ENCODE peak calls at places on chromosomes 7 and 10, in five cellular contexts. One of them, this sample, is unnamed.

GRCh38 chr10:97796651-97797050 is 24.9 kb upstream of the SFRP5 start:
- DNase-seq in WTC11: no peak
- DNase-seq in BJ: no peak
- DNase-seq in left lung: no peak
- DNase-seq in MM.1S: no peak
- DNase-seq in this sample: no peak

GRCh38 chr10:7107287-7107686 is 303.5 kb downstream of the SFMBT2 start:
- DNase-seq in WTC11: no peak
- DNase-seq in left lung: no peak
- DNase-seq in BJ: peak; percentile 52
- DNase-seq in MM.1S: no peak
- DNase-seq in this sample: peak; percentile 2

GRCh38 chr7:30478349-30479228 is at the start of gene NOD1:
- DNase-seq in MM.1S: peak; percentile 66
- DNase-seq in BJ: no peak
- DNase-seq in left lung: peak; percentile 98
- DNase-seq in WTC11: peak; percentile 76
- DNase-seq in this sample: peak; percentile 82

GRCh38 chr7:71752171-71752935 is 620.4 kb downstream of the GALNT17 start:
- DNase-seq in WTC11: peak; percentile 93
- DNase-seq in MM.1S: peak; percentile 58
- DNase-seq in BJ: no peak
- DNase-seq in left lung: peak; percentile 90
- DNase-seq in this sample: peak; percentile 14

GRCh38 chr10:35986756-35987467 is 344.8 kb upstream of the FZD8 start:
- DNase-seq in BJ: no peak
- DNase-seq in left lung: no peak
- DNase-seq in MM.1S: no peak
- DNase-seq in WTC11: no peak
- DNase-seq in this sample: no peak

GRCh38 chr7:45146531-45147379 is 10.8 kb upstream of the RAMP3 start:
- DNase-seq in left lung: peak; percentile 46
- DNase-seq in MM.1S: no peak
- DNase-seq in WTC11: no peak
- DNase-seq in BJ: no peak
- DNase-seq in this sample: no peak

GRCh38 chr10:88314362-88314761 is 268.8 kb downstream of the RNLS start:
- DNase-seq in WTC11: no peak
- DNase-seq in MM.1S: no peak
- DNase-seq in left lung: no peak
- DNase-seq in BJ: no peak
- DNase-seq in this sample: no peak

GRCh38 chr7:4833176-4833575 is 28.7 kb downstream of the PAPOLB start:
- DNase-seq in BJ: no peak
- DNase-seq in left lung: no peak
- DNase-seq in WTC11: no peak
- DNase-seq in MM.1S: no peak
- DNase-seq in this sample: no peak

GRCh38 chr10:86400705-86401587 is 34.4 kb upstream of the GRID1 start:
- DNase-seq in BJ: no peak
- DNase-seq in left lung: peak; percentile 83
- DNase-seq in MM.1S: peak; percentile 49
- DNase-seq in WTC11: peak; percentile 50
- DNase-seq in this sample: peak; percentile 60

GRCh38 chr7:41956712-41957111 is 253.8 kb upstream of the INHBA start:
- DNase-seq in WTC11: no peak
- DNase-seq in MM.1S: no peak
- DNase-seq in left lung: no peak
- DNase-seq in BJ: no peak
- DNase-seq in this sample: peak; percentile 34

GRCh38 chr7:74587435-74588126 is 69.9 kb upstream of the GTF2I start:
- DNase-seq in MM.1S: no peak
- DNase-seq in WTC11: peak; percentile 64
- DNase-seq in BJ: peak; percentile 65
- DNase-seq in left lung: peak; percentile 90
- DNase-seq in this sample: peak; percentile 87

GRCh38 chr7:97120713-97121457 is 3.4 kb downstream of the SDHAF3 start:
- DNase-seq in left lung: no peak
- DNase-seq in WTC11: no peak
- DNase-seq in BJ: no peak
- DNase-seq in MM.1S: no peak
- DNase-seq in this sample: no peak

GRCh38 chr7:47088329-47089067 is 493.4 kb downstream of the TNS3 start:
- DNase-seq in MM.1S: peak; percentile 46
- DNase-seq in WTC11: peak; percentile 70
- DNase-seq in BJ: no peak
- DNase-seq in left lung: no peak
- DNase-seq in this sample: peak; percentile 48

GRCh38 chr10:124669824-124670654 is 74.1 kb downstream of the FAM53B start:
- DNase-seq in WTC11: no peak
- DNase-seq in BJ: no peak
- DNase-seq in MM.1S: no peak
- DNase-seq in left lung: peak; percentile 77
- DNase-seq in this sample: no peak

GRCh38 chr10:84114088-84114667 is 25.1 kb upstream of the GHITM start:
- DNase-seq in BJ: no peak
- DNase-seq in MM.1S: no peak
- DNase-seq in left lung: no peak
- DNase-seq in WTC11: peak; percentile 11
- DNase-seq in this sample: peak; percentile 36

GRCh38 chr10:47107226-47107625 is 192.8 kb upstream of the GDF10 start:
- DNase-seq in BJ: no peak
- DNase-seq in left lung: no peak
- DNase-seq in MM.1S: no peak
- DNase-seq in WTC11: no peak
- DNase-seq in this sample: no peak

GRCh38 chr7:150357277-150357676 is 11.3 kb upstream of the REPIN1 start:
- DNase-seq in WTC11: no peak
- DNase-seq in MM.1S: peak; percentile 69
- DNase-seq in BJ: no peak
- DNase-seq in left lung: no peak
- DNase-seq in this sample: no peak

GRCh38 chr7:70638381-70639128 is 493.4 kb upstream of the GALNT17 start:
- DNase-seq in left lung: no peak
- DNase-seq in BJ: no peak
- DNase-seq in WTC11: no peak
- DNase-seq in MM.1S: no peak
- DNase-seq in this sample: no peak

GRCh38 chr10:113454341-113455061 is 98.4 kb upstream of the HABP2 start:
- DNase-seq in BJ: no peak
- DNase-seq in WTC11: peak; percentile 84
- DNase-seq in MM.1S: peak; percentile 43
- DNase-seq in left lung: peak; percentile 82
- DNase-seq in this sample: peak; percentile 37

GRCh38 chr10:97718659-97719142 is 5.2 kb downstream of the MARVELD1 start:
- DNase-seq in left lung: peak; percentile 83
- DNase-seq in WTC11: peak; percentile 20
- DNase-seq in MM.1S: no peak
- DNase-seq in BJ: no peak
- DNase-seq in this sample: peak; percentile 99

GRCh38 chr7:9937944-9938631 is 1035.6 kb upstream of the PHF14 start:
- DNase-seq in BJ: no peak
- DNase-seq in MM.1S: no peak
- DNase-seq in WTC11: no peak
- DNase-seq in left lung: no peak
- DNase-seq in this sample: peak; percentile 40

GRCh38 chr10:114413398-114413797 is 9.1 kb upstream of the AFAP1L2 start:
- DNase-seq in BJ: no peak
- DNase-seq in MM.1S: no peak
- DNase-seq in WTC11: no peak
- DNase-seq in left lung: peak; percentile 83
- DNase-seq in this sample: peak; percentile 90

GRCh38 chr7:110407242-110407641 is 683.7 kb upstream of the LRRN3 start:
- DNase-seq in BJ: no peak
- DNase-seq in WTC11: no peak
- DNase-seq in left lung: no peak
- DNase-seq in MM.1S: no peak
- DNase-seq in this sample: no peak

GRCh38 chr7:158613481-158613880 is 25.9 kb upstream of the PTPRN2 start:
- DNase-seq in MM.1S: no peak
- DNase-seq in BJ: no peak
- DNase-seq in WTC11: no peak
- DNase-seq in left lung: no peak
- DNase-seq in this sample: no peak

GRCh38 chr10:86403183-86403797 is 36.7 kb upstream of the GRID1 start:
- DNase-seq in WTC11: no peak
- DNase-seq in left lung: no peak
- DNase-seq in MM.1S: no peak
- DNase-seq in BJ: no peak
- DNase-seq in this sample: no peak

GRCh38 chr7:95201718-95202117 is 122.6 kb downstream of the PON1 start:
- DNase-seq in WTC11: no peak
- DNase-seq in BJ: no peak
- DNase-seq in left lung: no peak
- DNase-seq in MM.1S: no peak
- DNase-seq in this sample: no peak

GRCh38 chr10:12397147-12397896 is 48.0 kb downstream of the CAMK1D start:
- DNase-seq in left lung: no peak
- DNase-seq in MM.1S: no peak
- DNase-seq in WTC11: no peak
- DNase-seq in BJ: no peak
- DNase-seq in this sample: no peak

DNA sequence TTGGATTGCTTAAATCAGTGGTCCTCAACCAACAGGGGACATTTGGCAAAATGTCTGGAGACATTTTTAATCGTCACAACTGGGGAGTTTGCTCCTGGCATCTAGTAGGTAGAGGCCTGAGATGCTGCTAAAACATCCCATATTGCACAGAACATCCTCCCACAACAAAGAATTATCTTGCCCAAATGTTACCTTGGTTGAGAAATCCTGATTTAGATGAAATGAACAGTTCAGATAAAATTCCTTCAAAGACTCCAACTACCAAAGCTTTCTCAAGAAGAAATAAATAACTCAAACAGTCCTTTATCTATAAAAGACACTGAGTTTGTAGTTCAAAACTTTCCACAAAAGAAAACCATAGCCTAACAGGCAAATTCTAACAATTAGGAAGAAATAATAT is 160.9 kb downstream of the SNX13 start:
- DNase-seq in BJ: no peak
- DNase-seq in left lung: no peak
- DNase-seq in MM.1S: no peak
- DNase-seq in WTC11: no peak
- DNase-seq in this sample: no peak
- TF ChIP-seq CTCF in BJ: no peak
- TF ChIP-seq CTCF in left lung: no peak
- TF ChIP-seq CTCF in MM.1S: no peak
- TF ChIP-seq CTCF in WTC11: no peak
- TF ChIP-seq CTCF in this sample: no peak

DNA sequence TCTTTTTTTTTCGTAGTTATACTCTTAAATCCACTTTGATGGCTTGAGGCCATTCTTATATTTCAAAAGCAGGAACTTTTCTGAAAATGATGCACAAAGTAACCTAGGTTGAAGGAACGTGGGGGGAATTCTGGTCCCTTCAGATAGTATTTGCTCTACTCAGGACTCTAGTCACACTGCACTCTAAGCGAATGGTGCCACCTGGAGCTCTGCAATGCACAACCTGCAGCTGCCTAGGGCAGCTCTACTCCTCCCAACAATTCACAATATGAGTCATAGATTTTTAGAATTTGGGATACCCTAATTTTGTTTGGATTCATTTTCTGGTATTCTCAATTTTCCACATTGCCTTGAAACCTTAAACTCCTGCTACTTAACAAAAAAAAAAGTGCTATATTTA is 17.3 kb downstream of the SYPL1 start:
- DNase-seq in WTC11: no peak
- DNase-seq in BJ: no peak
- DNase-seq in left lung: no peak
- DNase-seq in MM.1S: no peak
- DNase-seq in this sample: peak; percentile 34
- TF ChIP-seq CTCF in WTC11: no peak
- TF ChIP-seq CTCF in BJ: no peak
- TF ChIP-seq CTCF in left lung: no peak
- TF ChIP-seq CTCF in MM.1S: no peak
- TF ChIP-seq CTCF in this sample: peak; percentile 48

GRCh38 chr7:73437699-73438416 is 4.3 kb downstream of the FZD9 start:
- DNase-seq in WTC11: no peak
- DNase-seq in BJ: no peak
- DNase-seq in left lung: no peak
- DNase-seq in MM.1S: no peak
- DNase-seq in this sample: no peak

GRCh38 chr7:73434701-73435069 is 1.1 kb downstream of the FZD9 start:
- DNase-seq in left lung: peak; percentile 77
- DNase-seq in BJ: no peak
- DNase-seq in WTC11: no peak
- DNase-seq in MM.1S: no peak
- DNase-seq in this sample: no peak

GRCh38 chr7:73437091-73437490 is 3.5 kb downstream of the FZD9 start:
- DNase-seq in left lung: no peak
- DNase-seq in WTC11: no peak
- DNase-seq in MM.1S: no peak
- DNase-seq in BJ: no peak
- DNase-seq in this sample: no peak

GRCh38 chr7:73435471-73436009 is 2.0 kb downstream of the FZD9 start:
- DNase-seq in left lung: no peak
- DNase-seq in MM.1S: no peak
- DNase-seq in WTC11: no peak
- DNase-seq in BJ: no peak
- DNase-seq in this sample: no peak

DNA sequence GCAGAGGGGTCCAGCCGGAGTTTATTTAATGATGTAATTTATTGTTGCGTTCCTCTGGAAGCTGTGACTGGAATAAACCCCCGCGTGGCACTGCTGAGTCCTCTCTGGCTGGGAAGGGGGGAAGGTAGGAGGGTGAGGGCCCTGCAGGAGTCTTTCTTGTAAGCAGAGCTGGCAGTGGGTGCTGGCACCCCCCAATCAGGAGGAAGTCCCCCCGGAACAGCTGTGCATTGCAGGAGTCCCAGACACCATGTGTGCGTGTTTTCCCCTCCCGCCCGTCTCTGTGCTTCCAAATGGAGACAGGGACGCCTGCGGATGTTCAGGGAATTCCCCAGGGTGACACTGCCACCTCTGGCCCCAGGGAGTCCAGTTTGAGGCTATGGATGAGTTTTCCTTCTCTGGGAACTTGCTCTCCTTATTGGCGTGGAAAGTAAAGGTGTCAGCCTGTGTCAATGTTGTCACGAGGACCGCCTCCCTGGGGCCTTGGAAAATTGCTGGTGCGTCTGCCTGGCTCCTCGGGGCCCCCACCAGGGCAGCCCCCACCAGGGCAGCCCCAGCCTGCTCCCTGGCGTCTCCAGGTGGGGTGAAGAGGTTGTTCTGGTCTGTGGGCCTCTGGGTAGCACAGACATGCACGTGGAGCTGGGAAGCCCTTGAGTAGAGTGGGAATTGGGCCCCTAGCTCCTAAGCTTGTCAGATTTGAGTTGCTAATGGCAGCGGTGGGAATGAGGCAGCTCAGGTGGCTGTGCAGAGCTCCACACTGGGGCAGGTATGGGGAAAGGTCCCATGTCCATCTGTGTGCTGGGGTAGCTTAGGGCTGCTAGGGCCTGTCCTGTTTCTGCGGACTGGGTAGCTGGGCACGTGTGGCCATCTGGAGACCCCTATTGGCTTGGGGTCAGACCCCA is 2.7 kb downstream of the FZD9 start:
- DNase-seq in BJ: no peak
- DNase-seq in WTC11: no peak
- DNase-seq in left lung: no peak
- DNase-seq in MM.1S: no peak
- DNase-seq in this sample: no peak
- TF ChIP-seq CTCF in BJ: no peak
- TF ChIP-seq CTCF in WTC11: no peak
- TF ChIP-seq CTCF in left lung: no peak
- TF ChIP-seq CTCF in MM.1S: no peak
- TF ChIP-seq CTCF in this sample: peak; percentile 4

GRCh38 chr7:8443871-8444756 is 10.7 kb downstream of the NXPH1 start:
- DNase-seq in left lung: no peak
- DNase-seq in WTC11: peak; percentile 75
- DNase-seq in BJ: no peak
- DNase-seq in MM.1S: no peak
- DNase-seq in this sample: no peak
- TF ChIP-seq CTCF in left lung: no peak
- TF ChIP-seq CTCF in WTC11: peak; percentile 20
- TF ChIP-seq CTCF in BJ: no peak
- TF ChIP-seq CTCF in MM.1S: no peak
- TF ChIP-seq CTCF in this sample: no peak